ENCODE peak calls at places on chromosomes 6 and 20, in four cellular contexts. K, E, D and X are unnamed samples.

GRCh38 chr6:33761922-33762629 is 15.4 kb upstream of the IP6K3 start:
- DNase-seq in K (peak; percentile 87), E (no peak), D (no peak), X (no peak)

GRCh38 chr6:42727627-42728026 is 5.2 kb upstream of the PRPH2 start:
- DNase-seq in K (no peak), E (no peak), D (no peak), X (no peak)

GRCh38 chr6:132964101-132964867 is 149.9 kb downstream of the RPS12 start:
- DNase-seq in K (peak; percentile 77), E (no peak), D (no peak), X (no peak)

GRCh38 chr6:110356778-110357177 is 1.4 kb downstream of the METTL24 start:
- DNase-seq in K (no peak), E (no peak), D (no peak), X (no peak)

GRCh38 chr6:679282-679681 is 13.7 kb downstream of the EXOC2 start:
- DNase-seq in K (no peak), E (no peak), D (no peak), X (no peak)

GRCh38 chr6:13923527-13924145 is 1.1 kb upstream of the RNF182 start:
- DNase-seq in K (no peak), E (no peak), D (no peak), X (no peak)

GRCh38 chr20:61613885-61614284 is 361.8 kb downstream of the CDH4 start:
- DNase-seq in K (no peak), E (no peak), D (no peak), X (no peak)

GRCh38 chr6:111011360-111012142 is 29.7 kb downstream of the RPF2 start:
- DNase-seq in K (peak; percentile 32), E (peak; percentile 15), D (no peak), X (no peak)

GRCh38 chr6:150271172-150271500 is 97.7 kb upstream of the IYD start:
- DNase-seq in K (no peak), E (no peak), D (no peak), X (no peak)

GRCh38 chr6:29964904-29965872 is 22.9 kb downstream of the HLA-A start:
- DNase-seq in K (peak; percentile 94), E (peak; percentile 89), D (peak; percentile 69), X (peak; percentile 59)

GRCh38 chr6:87618531-87618930 is 28.6 kb downstream of the ORC3 start:
- DNase-seq in K (no peak), E (no peak), D (no peak), X (no peak)

GRCh38 chr6:903746-904145 is 210.8 kb upstream of the EXOC2 start:
- DNase-seq in K (no peak), E (no peak), D (no peak), X (no peak)

GRCh38 chr20:39282619-39283092 is 320.5 kb downstream of the DHX35 start:
- DNase-seq in K (no peak), E (no peak), D (no peak), X (peak; percentile 78)

GRCh38 chr6:112773217-112773616 is 426.1 kb downstream of the RFPL4B start:
- DNase-seq in K (no peak), E (no peak), D (no peak), X (no peak)

GRCh38 chr6:159107451-159108260 is 61.5 kb upstream of the FNDC1 start:
- DNase-seq in K (no peak), E (no peak), D (no peak), X (no peak)

GRCh38 chr6:150672792-150673191 is 73.1 kb downstream of the PLEKHG1 start:
- DNase-seq in K (no peak), E (no peak), D (no peak), X (no peak)

GRCh38 chr6:65760285-65760684 is 53.3 kb upstream of the EYS start:
- DNase-seq in K (peak; percentile 16), E (no peak), D (no peak), X (no peak)

GRCh38 chr6:52530351-52530750 is 46.5 kb downstream of the TRAM2 start:
- DNase-seq in K (no peak), E (no peak), D (no peak), X (no peak)

GRCh38 chr6:122977180-122977579 is 18.9 kb upstream of the CLVS2 start:
- DNase-seq in K (no peak), E (no peak), D (no peak), X (no peak)

GRCh38 chr6:99345164-99345563 is 4.3 kb downstream of the FAXC start:
- DNase-seq in K (no peak), E (no peak), D (no peak), X (no peak)

GRCh38 chr6:166584046-166584679 is 2.3 kb downstream of the RAMACL start:
- DNase-seq in K (no peak), E (no peak), D (no peak), X (no peak)

GRCh38 chr6:29926081-29926794 is 16.1 kb upstream of the HLA-A start:
- DNase-seq in K (no peak), E (no peak), D (no peak), X (no peak)

DNA sequence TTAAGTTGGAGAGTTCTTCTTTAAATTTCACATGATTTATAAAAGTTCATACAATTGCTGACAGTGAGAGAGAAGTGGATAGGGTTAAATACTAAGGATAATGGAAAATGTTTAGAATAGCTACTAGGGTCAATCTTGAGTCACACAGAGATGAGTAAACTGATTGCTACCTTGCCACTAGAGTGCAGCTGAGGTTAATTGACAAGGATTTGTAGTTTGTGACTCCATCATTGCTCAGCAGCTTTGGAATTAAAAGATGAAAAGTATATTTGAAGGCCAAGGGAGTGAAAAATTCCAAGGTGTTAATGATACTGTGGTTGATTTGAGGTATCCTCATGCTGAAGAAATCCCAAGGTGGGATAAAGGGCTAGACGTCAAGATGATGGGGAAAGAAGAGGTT is 524.0 kb downstream of the UTRN start:
- DNase-seq in K (no peak), E (no peak), D (no peak), X (no peak)
- TF ChIP-seq SUZ12 in K (no peak), E (no peak), D (no peak), X (no peak)

GRCh38 chr6:19380287-19380686 is 456.9 kb upstream of the ID4 start:
- DNase-seq in K (no peak), E (no peak), D (no peak), X (no peak)
- H3K9ac ChIP-seq in K (no peak overlapping the region), E (no peak overlapping the region), D (no peak overlapping the region), X (no peak overlapping the region)

GRCh38 chr20:19966840-19967239 is 50.3 kb upstream of the NAA20 start:
- DNase-seq in K (no peak), E (no peak), D (no peak), X (no peak)

GRCh38 chr20:19968488-19969073 is 48.6 kb upstream of the NAA20 start:
- DNase-seq in K (no peak), E (no peak), D (no peak), X (no peak)

GRCh38 chr20:19969106-19969505 is 48.1 kb upstream of the NAA20 start:
- DNase-seq in K (no peak), E (no peak), D (no peak), X (no peak)

GRCh38 chr20:19969507-19970255 is 47.5 kb upstream of the NAA20 start:
- DNase-seq in K (no peak), E (no peak), D (no peak), X (no peak)

DNA sequence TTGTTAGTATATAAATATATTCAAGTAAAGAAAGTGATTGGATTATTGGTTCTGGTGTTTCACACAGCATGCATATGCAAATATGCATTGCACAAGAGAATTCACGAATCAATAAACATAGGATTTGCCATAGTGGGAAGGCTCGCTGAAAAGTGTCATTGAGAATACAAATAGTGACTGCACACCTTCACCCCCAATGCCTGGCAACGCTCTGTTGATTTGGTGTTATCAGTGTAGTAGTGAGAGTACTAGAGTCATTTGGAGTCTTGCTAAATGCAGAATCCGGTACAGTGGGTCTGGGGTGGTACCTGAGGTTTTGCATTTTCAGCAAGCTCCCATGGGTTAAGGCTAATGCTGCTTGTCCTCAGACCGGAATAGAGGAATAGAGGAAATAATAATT is 49.7 kb upstream of the NAA20 start:
- DNase-seq in K (no peak), E (no peak), D (no peak), X (no peak)
- H3K36me3 ChIP-seq in K (no peaks in the 10 kb centered on the region), E (no peaks in the 10 kb centered on the region), D (no peaks in the 10 kb centered on the region), X (peaks cover 2% of the 10 kb centered on the region)

GRCh38 chr6:137165375-137166246 is 7.8 kb downstream of the IL22RA2 start:
- DNase-seq in K (peak; percentile 35), E (peak; percentile 85), D (no peak), X (no peak)
- TF ChIP-seq SUZ12 in K (no peak), E (no peak), D (no peak), X (no peak)

GRCh38 chr20:41376349-41376748 is 9.7 kb upstream of the EMILIN3 start:
- DNase-seq in K (no peak), E (no peak), D (no peak), X (no peak)
- H3K9ac ChIP-seq in K (no peak overlapping the region), E (no peak overlapping the region), D (no peak overlapping the region), X (no peak overlapping the region)

DNA sequence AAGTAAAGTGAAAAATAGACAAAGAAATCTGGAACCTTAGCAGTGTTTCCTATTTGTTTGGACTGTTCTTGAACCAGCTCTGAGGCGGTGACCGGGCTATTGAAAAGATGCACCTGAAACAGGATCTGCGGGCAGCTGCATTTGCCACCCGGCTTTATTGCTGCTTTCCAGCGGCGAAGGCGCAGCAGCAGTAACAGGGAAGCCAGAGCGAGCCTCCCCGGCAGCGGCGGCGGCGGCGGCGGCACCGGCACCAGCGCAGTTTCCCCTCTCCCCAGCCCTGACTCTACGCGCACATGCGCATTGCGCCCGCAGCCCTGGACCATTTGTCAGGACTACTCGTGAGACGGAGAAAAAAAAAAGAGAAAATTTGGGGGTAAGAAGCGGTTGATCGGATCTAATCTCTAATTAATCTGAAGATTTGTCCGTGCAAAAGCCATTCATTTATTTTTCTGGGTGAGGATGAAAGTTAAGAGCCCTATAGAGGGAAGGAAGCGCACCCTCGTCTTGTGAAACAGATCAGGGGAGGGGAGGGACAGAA is at the start of gene L3MBTL3:
- DNase-seq in K (peak; percentile 51), E (no peak), D (peak; percentile 29), X (peak; percentile 55)
- H3K36me3 ChIP-seq in K (no peaks in the 10 kb centered on the region), E (no peaks in the 10 kb centered on the region), D (no peaks in the 10 kb centered on the region), X (no peaks in the 10 kb centered on the region)

GRCh38 chr20:2706688-2707352 is 14.2 kb downstream of the EBF4 start:
- DNase-seq in K (no peak), E (no peak), D (no peak), X (no peak)

GRCh38 chr20:2709205-2709981 is 16.8 kb downstream of the EBF4 start:
- DNase-seq in K (no peak), E (no peak), D (no peak), X (no peak)

GRCh38 chr20:2708073-2708415 is 15.5 kb downstream of the EBF4 start:
- DNase-seq in K (no peak), E (no peak), D (no peak), X (no peak)

GRCh38 chr20:2707353-2708072 is 14.9 kb downstream of the EBF4 start:
- DNase-seq in K (no peak), E (no peak), D (no peak), X (no peak)

DNA sequence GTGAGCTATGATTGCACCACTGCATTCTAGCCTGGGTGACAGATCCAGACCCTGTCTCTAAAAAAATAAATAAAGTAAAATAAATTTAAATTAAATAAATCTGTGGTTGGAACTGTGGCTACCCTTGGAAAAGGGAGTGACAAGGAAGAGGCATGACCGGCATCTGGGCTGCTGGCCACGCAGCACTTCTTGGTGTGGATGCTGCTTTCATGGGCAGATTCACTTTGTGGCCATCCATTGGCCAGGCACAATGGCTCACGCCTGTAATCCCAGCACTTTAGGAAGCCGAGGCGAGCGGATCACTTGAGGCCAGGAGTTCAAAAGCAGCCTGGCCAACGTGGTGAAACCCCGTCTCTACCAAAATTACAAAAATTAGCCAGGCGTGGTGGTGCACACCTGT is 16.1 kb downstream of the EBF4 start:
- DNase-seq in K (no peak), E (no peak), D (no peak), X (no peak)
- TF ChIP-seq SUZ12 in K (no peak), E (no peak), D (no peak), X (no peak)